ENCODE peak calls at places on chromosomes 16 and 17, in seven cellular contexts. One of them, this sample, is unnamed. For H3K9me3, the result is how much of the 10 kb centered on the place peaks cover.

GRCh38 chr17:21140911-21141310 is 14.1 kb downstream of the DHRS7B start:
- DNase-seq in sigmoid colon: no peak
- DNase-seq in astrocyte: no peak
- DNase-seq in ascending aorta: no peak
- DNase-seq in tibial nerve: no peak
- DNase-seq in cardiac muscle cell: no peak
- DNase-seq in fibroblast of lung: no peak
- DNase-seq in this sample: no peak

GRCh38 chr17:13266596-13266995 is 248.8 kb upstream of the ELAC2 start:
- DNase-seq in ascending aorta: no peak
- DNase-seq in fibroblast of lung: no peak
- DNase-seq in astrocyte: peak
- DNase-seq in cardiac muscle cell: no peak
- DNase-seq in sigmoid colon: no peak
- DNase-seq in tibial nerve: no peak
- DNase-seq in this sample: no peak

GRCh38 chr17:37480427-37480826 is 9.3 kb upstream of the DUSP14 start:
- DNase-seq in ascending aorta: no peak
- DNase-seq in fibroblast of lung: no peak
- DNase-seq in tibial nerve: no peak
- DNase-seq in cardiac muscle cell: no peak
- DNase-seq in sigmoid colon: no peak
- DNase-seq in astrocyte: no peak
- DNase-seq in this sample: no peak

GRCh38 chr17:17032131-17032692 is 10.0 kb upstream of the MPRIP start:
- DNase-seq in tibial nerve: no peak
- DNase-seq in cardiac muscle cell: no peak
- DNase-seq in fibroblast of lung: peak
- DNase-seq in sigmoid colon: peak
- DNase-seq in ascending aorta: peak
- DNase-seq in astrocyte: peak
- DNase-seq in this sample: peak

GRCh38 chr16:52964290-52964689 is 88.4 kb downstream of the CHD9NB start:
- DNase-seq in astrocyte: peak
- DNase-seq in fibroblast of lung: no peak
- DNase-seq in sigmoid colon: no peak
- DNase-seq in tibial nerve: no peak
- DNase-seq in cardiac muscle cell: no peak
- DNase-seq in ascending aorta: no peak
- DNase-seq in this sample: no peak

GRCh38 chr17:16491703-16492612 is at the start of gene LRRC75A:
- DNase-seq in sigmoid colon: no peak
- DNase-seq in ascending aorta: no peak
- DNase-seq in astrocyte: no peak
- DNase-seq in fibroblast of lung: peak
- DNase-seq in cardiac muscle cell: peak
- DNase-seq in tibial nerve: no peak
- DNase-seq in this sample: no peak

GRCh38 chr17:81859906-81860755 is at the start of gene P4HB:
- DNase-seq in cardiac muscle cell: no peak
- DNase-seq in fibroblast of lung: no peak
- DNase-seq in ascending aorta: no peak
- DNase-seq in sigmoid colon: no peak
- DNase-seq in tibial nerve: no peak
- DNase-seq in astrocyte: no peak
- DNase-seq in this sample: no peak

GRCh38 chr16:10569629-10570028 is 10.8 kb downstream of the EMP2 start:
- DNase-seq in sigmoid colon: no peak
- DNase-seq in fibroblast of lung: no peak
- DNase-seq in cardiac muscle cell: no peak
- DNase-seq in ascending aorta: no peak
- DNase-seq in tibial nerve: no peak
- DNase-seq in astrocyte: peak
- DNase-seq in this sample: no peak

GRCh38 chr16:29694384-29695195 is 15.6 kb downstream of the QPRT start:
- DNase-seq in sigmoid colon: no peak
- DNase-seq in fibroblast of lung: peak
- DNase-seq in tibial nerve: no peak
- DNase-seq in astrocyte: no peak
- DNase-seq in cardiac muscle cell: no peak
- DNase-seq in ascending aorta: peak
- DNase-seq in this sample: no peak

GRCh38 chr17:4594406-4595349 is 10.3 kb downstream of the SMTNL2 start:
- DNase-seq in cardiac muscle cell: peak
- DNase-seq in tibial nerve: no peak
- DNase-seq in astrocyte: no peak
- DNase-seq in ascending aorta: no peak
- DNase-seq in sigmoid colon: no peak
- DNase-seq in fibroblast of lung: no peak
- DNase-seq in this sample: no peak

GRCh38 chr17:63478814-63479494 is 2.1 kb downstream of the ACE start:
- DNase-seq in sigmoid colon: peak
- DNase-seq in cardiac muscle cell: peak
- DNase-seq in astrocyte: peak
- DNase-seq in ascending aorta: peak
- DNase-seq in tibial nerve: peak
- DNase-seq in fibroblast of lung: peak
- DNase-seq in this sample: peak

GRCh38 chr16:57601801-57602478 is 26.5 kb upstream of the ADGRG1 start:
- DNase-seq in tibial nerve: no peak
- DNase-seq in sigmoid colon: peak
- DNase-seq in ascending aorta: peak
- DNase-seq in cardiac muscle cell: no peak
- DNase-seq in astrocyte: peak
- DNase-seq in fibroblast of lung: no peak
- DNase-seq in this sample: no peak

GRCh38 chr17:30933966-30934365 is 12.2 kb downstream of the ADAP2 start:
- DNase-seq in sigmoid colon: no peak
- DNase-seq in astrocyte: no peak
- DNase-seq in tibial nerve: no peak
- DNase-seq in fibroblast of lung: no peak
- DNase-seq in ascending aorta: no peak
- DNase-seq in cardiac muscle cell: no peak
- DNase-seq in this sample: no peak

GRCh38 chr16:49856741-49857330 is 924 bp upstream of the ZNF423 start:
- DNase-seq in fibroblast of lung: peak
- DNase-seq in astrocyte: peak
- DNase-seq in tibial nerve: peak
- DNase-seq in sigmoid colon: peak
- DNase-seq in ascending aorta: peak
- DNase-seq in cardiac muscle cell: peak
- DNase-seq in this sample: peak

GRCh38 chr17:8057691-8058114 is 18.8 kb downstream of the ALOX15B start:
- DNase-seq in astrocyte: peak
- DNase-seq in ascending aorta: peak
- DNase-seq in cardiac muscle cell: peak
- DNase-seq in fibroblast of lung: peak
- DNase-seq in tibial nerve: no peak
- DNase-seq in sigmoid colon: peak
- DNase-seq in this sample: no peak

GRCh38 chr17:8059131-8059530 is 20.3 kb downstream of the ALOX15B start:
- DNase-seq in cardiac muscle cell: no peak
- DNase-seq in ascending aorta: peak
- DNase-seq in sigmoid colon: peak
- DNase-seq in fibroblast of lung: no peak
- DNase-seq in astrocyte: no peak
- DNase-seq in tibial nerve: no peak
- DNase-seq in this sample: no peak

GRCh38 chr17:8062807-8063483 is 24.1 kb downstream of the ALOX15B start:
- DNase-seq in cardiac muscle cell: no peak
- DNase-seq in sigmoid colon: no peak
- DNase-seq in tibial nerve: no peak
- DNase-seq in ascending aorta: no peak
- DNase-seq in fibroblast of lung: no peak
- DNase-seq in astrocyte: no peak
- DNase-seq in this sample: no peak

GRCh38 chr17:8062435-8062806 is 23.6 kb downstream of the ALOX15B start:
- DNase-seq in astrocyte: peak
- DNase-seq in ascending aorta: no peak
- DNase-seq in cardiac muscle cell: no peak
- DNase-seq in tibial nerve: no peak
- DNase-seq in fibroblast of lung: peak
- DNase-seq in sigmoid colon: no peak
- DNase-seq in this sample: no peak

DNA sequence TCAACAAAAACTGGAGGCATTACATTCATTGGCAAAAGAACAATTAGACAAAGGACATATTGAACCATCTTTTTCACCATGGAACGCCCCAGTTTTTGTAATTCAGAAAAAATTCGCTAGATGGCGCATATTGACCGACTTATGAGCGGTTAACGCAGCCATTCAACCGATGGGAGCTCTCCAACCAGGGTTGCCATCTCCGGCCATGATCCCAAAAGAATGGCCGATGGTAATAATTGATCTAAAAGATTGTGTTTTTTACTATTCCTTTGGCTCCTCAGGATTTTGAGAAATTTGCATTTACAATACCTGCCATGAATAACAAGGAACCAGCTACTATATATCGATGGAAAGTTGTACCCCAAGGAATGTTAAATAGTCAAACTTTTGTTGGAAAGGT is 21.4 kb downstream of the ALOX15B start:
- DNase-seq in fibroblast of lung: peak
- DNase-seq in sigmoid colon: peak
- DNase-seq in cardiac muscle cell: peak
- DNase-seq in ascending aorta: no peak
- DNase-seq in astrocyte: peak
- DNase-seq in tibial nerve: no peak
- DNase-seq in this sample: no peak
- H3K4me3 ChIP-seq in fibroblast of lung: no peak
- H3K4me3 ChIP-seq in sigmoid colon: no peak
- H3K4me3 ChIP-seq in cardiac muscle cell: no peak
- H3K4me3 ChIP-seq in ascending aorta: no peak
- H3K4me3 ChIP-seq in astrocyte: no peak
- H3K4me3 ChIP-seq in tibial nerve: no peak
- H3K4me3 ChIP-seq in this sample: no peak

DNA sequence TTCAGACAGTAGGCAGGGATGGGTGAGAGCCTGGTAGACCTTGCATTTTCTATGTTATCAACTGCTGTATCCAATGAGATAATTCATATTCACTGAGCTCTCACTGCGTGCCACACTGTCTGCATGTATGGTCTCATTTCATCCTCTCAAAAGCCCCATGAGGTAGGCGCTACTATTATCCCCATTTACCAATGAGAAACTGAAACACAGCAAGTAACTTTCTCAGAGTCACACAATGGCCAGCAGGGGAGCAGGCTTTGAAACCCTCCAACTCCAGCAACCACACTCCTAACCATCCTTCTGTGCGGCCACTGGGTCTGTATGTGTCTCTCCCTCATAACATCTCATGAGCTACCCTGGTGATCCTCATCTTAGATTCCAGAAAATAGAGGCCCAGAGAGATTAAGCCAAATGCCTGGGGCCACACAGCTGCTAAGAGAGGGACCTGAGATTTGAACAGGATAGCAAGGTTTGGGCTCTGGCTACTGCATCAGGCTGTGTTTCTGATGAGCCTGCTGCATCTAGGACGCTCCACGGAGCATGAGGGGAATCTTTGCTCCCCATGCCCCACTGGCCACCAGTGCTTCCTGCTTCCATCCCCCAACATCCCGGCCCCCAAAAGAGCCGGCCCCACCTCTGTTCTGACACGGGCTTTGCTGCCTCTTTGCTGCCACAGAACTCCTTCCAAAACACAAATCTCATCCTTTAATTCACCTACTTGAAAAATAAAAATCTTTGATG is 3.2 kb downstream of the CCR7 start:
- DNase-seq in ascending aorta: no peak
- DNase-seq in sigmoid colon: no peak
- DNase-seq in tibial nerve: no peak
- DNase-seq in cardiac muscle cell: no peak
- DNase-seq in astrocyte: no peak
- DNase-seq in fibroblast of lung: no peak
- DNase-seq in this sample: no peak
- TF ChIP-seq CTCF in ascending aorta: no peak
- TF ChIP-seq CTCF in sigmoid colon: no peak
- TF ChIP-seq CTCF in tibial nerve: no peak
- TF ChIP-seq CTCF in cardiac muscle cell: peak
- TF ChIP-seq CTCF in astrocyte: peak
- TF ChIP-seq CTCF in fibroblast of lung: no peak
- TF ChIP-seq CTCF in this sample: no peak

DNA sequence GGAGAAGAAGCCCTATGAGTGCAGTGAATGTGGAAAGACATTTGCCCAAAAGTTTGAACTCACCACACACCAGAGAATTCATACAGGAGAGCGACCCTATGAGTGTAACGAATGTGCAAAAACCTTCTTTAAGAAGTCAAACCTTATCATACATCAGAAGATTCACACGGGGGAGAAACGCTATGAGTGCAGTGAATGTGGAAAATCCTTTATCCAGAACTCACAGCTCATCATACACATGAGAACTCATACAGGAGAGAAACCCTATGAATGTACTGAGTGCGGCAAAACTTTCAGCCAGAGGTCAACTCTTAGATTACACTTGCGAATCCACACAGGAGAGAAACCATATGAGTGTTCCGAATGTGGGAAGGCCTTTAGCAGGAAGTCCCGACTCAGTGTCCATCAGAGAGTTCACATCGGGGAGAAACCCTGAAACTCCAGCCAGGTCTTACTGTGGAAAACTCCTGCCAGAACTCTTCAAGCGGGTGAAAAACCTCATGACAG is 21.6 kb downstream of the ZFP1 start:
- DNase-seq in sigmoid colon: no peak
- DNase-seq in ascending aorta: no peak
- DNase-seq in cardiac muscle cell: no peak
- DNase-seq in fibroblast of lung: no peak
- DNase-seq in tibial nerve: no peak
- DNase-seq in astrocyte: no peak
- DNase-seq in this sample: no peak
- H3K9me3 ChIP-seq in sigmoid colon: under half
- H3K9me3 ChIP-seq in ascending aorta: under half
- H3K9me3 ChIP-seq in cardiac muscle cell: under half
- H3K9me3 ChIP-seq in fibroblast of lung: under half
- H3K9me3 ChIP-seq in tibial nerve: under half
- H3K9me3 ChIP-seq in astrocyte: half or more
- H3K9me3 ChIP-seq in this sample: under half

DNA sequence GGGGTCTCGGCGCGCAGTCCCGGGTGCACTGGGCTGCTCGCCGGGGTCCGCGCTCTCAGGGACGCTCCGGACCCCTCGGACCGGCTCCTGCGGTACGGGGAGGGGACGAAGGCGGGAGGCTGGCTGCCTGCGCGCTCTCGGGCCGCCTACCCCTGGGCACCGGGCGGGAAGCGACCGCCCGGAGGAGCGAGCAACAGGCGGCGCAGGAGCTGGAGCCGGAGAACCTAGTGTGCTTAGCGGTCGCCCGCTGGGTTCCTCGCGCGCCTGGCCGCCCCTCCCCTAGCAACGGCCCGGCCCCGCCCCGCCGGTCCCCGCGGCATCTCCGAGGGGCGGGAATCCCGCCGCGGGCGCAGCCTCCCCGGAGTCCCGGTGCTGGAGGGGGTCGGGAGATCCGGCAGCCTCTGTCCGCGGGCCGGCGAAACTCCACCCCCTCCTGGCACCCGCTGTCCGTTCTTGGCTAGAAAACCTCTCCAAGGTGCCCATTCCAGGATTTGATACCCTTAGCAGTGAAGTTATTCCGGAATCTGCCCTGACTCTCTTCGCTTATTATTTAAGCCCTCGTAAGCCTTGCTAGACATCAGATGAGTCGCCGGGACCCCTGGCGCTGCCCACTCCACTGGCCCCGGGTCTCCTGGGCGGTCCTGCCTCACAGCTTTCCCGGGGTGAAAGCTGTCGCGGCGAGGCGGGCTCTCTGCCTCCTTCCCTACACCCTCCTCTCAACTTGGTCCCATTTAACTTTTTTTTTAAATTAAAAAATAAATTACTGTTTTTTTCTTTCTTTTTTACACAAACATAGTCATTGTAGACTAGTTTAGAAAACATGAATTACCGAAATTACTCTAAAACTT is at the start of gene RPRML:
- DNase-seq in tibial nerve: no peak
- DNase-seq in fibroblast of lung: no peak
- DNase-seq in ascending aorta: no peak
- DNase-seq in cardiac muscle cell: peak
- DNase-seq in astrocyte: no peak
- DNase-seq in sigmoid colon: no peak
- DNase-seq in this sample: no peak
- H3K4me3 ChIP-seq in tibial nerve: peak
- H3K4me3 ChIP-seq in fibroblast of lung: peak
- H3K4me3 ChIP-seq in ascending aorta: peak
- H3K4me3 ChIP-seq in cardiac muscle cell: peak
- H3K4me3 ChIP-seq in astrocyte: peak
- H3K4me3 ChIP-seq in sigmoid colon: peak
- H3K4me3 ChIP-seq in this sample: peak